ENCODE peak calls at places on chromosomes 13 and 19, in eight cellular contexts. One of them, this sample, is unnamed.
A peak's percentile ranks its signal among the peaks of the same experiment; 100 is the strongest.

GRCh38 chr13:113748862-113749451 is 10.1 kb upstream of the TMEM255B start:
- DNase-seq in hepatocyte: no peak
- DNase-seq in Peyer's patch: no peak
- DNase-seq in IMR-90: no peak
- DNase-seq in tibial nerve: no peak
- DNase-seq in ascending aorta: no peak
- DNase-seq in thyroid gland: no peak
- DNase-seq in esophagus squamous epithelium: no peak
- DNase-seq in this sample: no peak

GRCh38 chr19:43438291-43439162 is 23.8 kb downstream of the TEX101 start:
- DNase-seq in hepatocyte: peak; percentile 51
- DNase-seq in Peyer's patch: peak; percentile 20
- DNase-seq in IMR-90: peak; percentile 67
- DNase-seq in tibial nerve: no peak
- DNase-seq in ascending aorta: no peak
- DNase-seq in thyroid gland: no peak
- DNase-seq in esophagus squamous epithelium: no peak
- DNase-seq in this sample: no peak

GRCh38 chr19:16197188-16197621 is 506 bp upstream of the AP1M1 start:
- DNase-seq in hepatocyte: no peak
- DNase-seq in Peyer's patch: no peak
- DNase-seq in IMR-90: peak; percentile 92
- DNase-seq in tibial nerve: peak; percentile 30
- DNase-seq in ascending aorta: no peak
- DNase-seq in thyroid gland: no peak
- DNase-seq in esophagus squamous epithelium: no peak
- DNase-seq in this sample: no peak

GRCh38 chr13:38002596-38002995 is 133.0 kb upstream of the TRPC4 start:
- DNase-seq in hepatocyte: no peak
- DNase-seq in Peyer's patch: no peak
- DNase-seq in IMR-90: no peak
- DNase-seq in tibial nerve: no peak
- DNase-seq in ascending aorta: no peak
- DNase-seq in thyroid gland: no peak
- DNase-seq in esophagus squamous epithelium: no peak
- DNase-seq in this sample: no peak

GRCh38 chr13:28147489-28147888 is 9.1 kb downstream of the PAN3 start:
- DNase-seq in hepatocyte: no peak
- DNase-seq in Peyer's patch: no peak
- DNase-seq in IMR-90: peak; percentile 30
- DNase-seq in tibial nerve: no peak
- DNase-seq in ascending aorta: no peak
- DNase-seq in thyroid gland: no peak
- DNase-seq in esophagus squamous epithelium: no peak
- DNase-seq in this sample: no peak

GRCh38 chr19:8654591-8655339 is 24.3 kb downstream of the NFILZ start:
- DNase-seq in hepatocyte: peak; percentile 73
- DNase-seq in Peyer's patch: no peak
- DNase-seq in IMR-90: peak; percentile 27
- DNase-seq in tibial nerve: no peak
- DNase-seq in ascending aorta: no peak
- DNase-seq in thyroid gland: peak; percentile 35
- DNase-seq in esophagus squamous epithelium: no peak
- DNase-seq in this sample: peak; percentile 90

GRCh38 chr13:30355405-30355741 is 48.0 kb upstream of the KATNAL1 start:
- DNase-seq in hepatocyte: peak; percentile 37
- DNase-seq in Peyer's patch: peak; percentile 61
- DNase-seq in IMR-90: no peak
- DNase-seq in tibial nerve: no peak
- DNase-seq in ascending aorta: no peak
- DNase-seq in thyroid gland: no peak
- DNase-seq in esophagus squamous epithelium: no peak
- DNase-seq in this sample: peak; percentile 70

GRCh38 chr13:106373304-106373988 is 162.0 kb downstream of the EFNB2 start:
- DNase-seq in hepatocyte: no peak
- DNase-seq in Peyer's patch: no peak
- DNase-seq in IMR-90: no peak
- DNase-seq in tibial nerve: no peak
- DNase-seq in ascending aorta: no peak
- DNase-seq in thyroid gland: no peak
- DNase-seq in esophagus squamous epithelium: no peak
- DNase-seq in this sample: no peak

GRCh38 chr13:26222523-26223046 is 471 bp upstream of the RNF6 start:
- DNase-seq in hepatocyte: no peak
- DNase-seq in Peyer's patch: no peak
- DNase-seq in IMR-90: no peak
- DNase-seq in tibial nerve: no peak
- DNase-seq in ascending aorta: no peak
- DNase-seq in thyroid gland: no peak
- DNase-seq in esophagus squamous epithelium: no peak
- DNase-seq in this sample: no peak

GRCh38 chr19:45954132-45954531 is 19.5 kb downstream of the NOVA2 start:
- DNase-seq in hepatocyte: no peak
- DNase-seq in Peyer's patch: no peak
- DNase-seq in IMR-90: no peak
- DNase-seq in tibial nerve: no peak
- DNase-seq in ascending aorta: no peak
- DNase-seq in thyroid gland: no peak
- DNase-seq in esophagus squamous epithelium: no peak
- DNase-seq in this sample: no peak

GRCh38 chr13:77779461-77780272 is 82.2 kb downstream of the SLAIN1 start:
- DNase-seq in hepatocyte: peak; percentile 77
- DNase-seq in Peyer's patch: no peak
- DNase-seq in IMR-90: peak; percentile 74
- DNase-seq in tibial nerve: peak; percentile 66
- DNase-seq in ascending aorta: no peak
- DNase-seq in thyroid gland: peak; percentile 40
- DNase-seq in esophagus squamous epithelium: no peak
- DNase-seq in this sample: peak; percentile 60

GRCh38 chr19:17777840-17778620 is 16.9 kb upstream of the B3GNT3 start:
- DNase-seq in hepatocyte: peak; percentile 67
- DNase-seq in Peyer's patch: peak; percentile 62
- DNase-seq in IMR-90: peak; percentile 10
- DNase-seq in tibial nerve: peak; percentile 32
- DNase-seq in ascending aorta: no peak
- DNase-seq in thyroid gland: no peak
- DNase-seq in esophagus squamous epithelium: no peak
- DNase-seq in this sample: peak; percentile 99

GRCh38 chr13:89726690-89727435 is 1620.6 kb upstream of the MIR17HG start:
- DNase-seq in hepatocyte: no peak
- DNase-seq in Peyer's patch: no peak
- DNase-seq in IMR-90: peak; percentile 46
- DNase-seq in tibial nerve: no peak
- DNase-seq in ascending aorta: no peak
- DNase-seq in thyroid gland: no peak
- DNase-seq in esophagus squamous epithelium: no peak
- DNase-seq in this sample: no peak

GRCh38 chr19:9819590-9819898 is 665 bp upstream of the FBXL12 start:
- DNase-seq in hepatocyte: no peak
- DNase-seq in Peyer's patch: no peak
- DNase-seq in IMR-90: no peak
- DNase-seq in tibial nerve: no peak
- DNase-seq in ascending aorta: no peak
- DNase-seq in thyroid gland: no peak
- DNase-seq in esophagus squamous epithelium: no peak
- DNase-seq in this sample: no peak

GRCh38 chr13:100182894-100183490 is 94.1 kb downstream of the PCCA start:
- DNase-seq in hepatocyte: no peak
- DNase-seq in Peyer's patch: no peak
- DNase-seq in IMR-90: no peak
- DNase-seq in tibial nerve: no peak
- DNase-seq in ascending aorta: no peak
- DNase-seq in thyroid gland: no peak
- DNase-seq in esophagus squamous epithelium: no peak
- DNase-seq in this sample: no peak

GRCh38 chr13:112071011-112071901 is 4.3 kb downstream of the SOX1 start:
- DNase-seq in hepatocyte: no peak
- DNase-seq in Peyer's patch: no peak
- DNase-seq in IMR-90: no peak
- DNase-seq in tibial nerve: no peak
- DNase-seq in ascending aorta: no peak
- DNase-seq in thyroid gland: no peak
- DNase-seq in esophagus squamous epithelium: no peak
- DNase-seq in this sample: no peak

GRCh38 chr19:1027953-1028902 is 1.8 kb downstream of the CNN2 start:
- DNase-seq in hepatocyte: peak; percentile 93
- DNase-seq in Peyer's patch: peak; percentile 80
- DNase-seq in IMR-90: peak; percentile 95
- DNase-seq in tibial nerve: no peak
- DNase-seq in ascending aorta: peak; percentile 87
- DNase-seq in thyroid gland: peak; percentile 80
- DNase-seq in esophagus squamous epithelium: no peak
- DNase-seq in this sample: peak; percentile 92

GRCh38 chr19:11984986-11985385 is 20.1 kb downstream of the ZNF763 start:
- DNase-seq in hepatocyte: no peak
- DNase-seq in Peyer's patch: no peak
- DNase-seq in IMR-90: no peak
- DNase-seq in tibial nerve: no peak
- DNase-seq in ascending aorta: no peak
- DNase-seq in thyroid gland: no peak
- DNase-seq in esophagus squamous epithelium: no peak
- DNase-seq in this sample: peak; percentile 57

GRCh38 chr13:41941174-41941573 is 19.7 kb downstream of the VWA8 start:
- DNase-seq in hepatocyte: no peak
- DNase-seq in Peyer's patch: no peak
- DNase-seq in IMR-90: peak; percentile 17
- DNase-seq in tibial nerve: no peak
- DNase-seq in ascending aorta: no peak
- DNase-seq in thyroid gland: no peak
- DNase-seq in esophagus squamous epithelium: no peak
- DNase-seq in this sample: no peak

GRCh38 chr19:16064209-16064889 is 11.9 kb upstream of the TPM4 start:
- DNase-seq in hepatocyte: no peak
- DNase-seq in Peyer's patch: no peak
- DNase-seq in IMR-90: no peak
- DNase-seq in tibial nerve: no peak
- DNase-seq in ascending aorta: peak; percentile 66
- DNase-seq in thyroid gland: no peak
- DNase-seq in esophagus squamous epithelium: no peak
- DNase-seq in this sample: no peak

GRCh38 chr13:74111399-74111798 is 22.8 kb downstream of the KLF12 start:
- DNase-seq in hepatocyte: no peak
- DNase-seq in Peyer's patch: no peak
- DNase-seq in IMR-90: no peak
- DNase-seq in tibial nerve: no peak
- DNase-seq in ascending aorta: no peak
- DNase-seq in thyroid gland: no peak
- DNase-seq in esophagus squamous epithelium: no peak
- DNase-seq in this sample: no peak
- H3K9me3 ChIP-seq in hepatocyte: no peaks in the 10 kb centered on the region
- H3K9me3 ChIP-seq in Peyer's patch: no peaks in the 10 kb centered on the region
- H3K9me3 ChIP-seq in IMR-90: no peaks in the 10 kb centered on the region
- H3K9me3 ChIP-seq in tibial nerve: no peaks in the 10 kb centered on the region
- H3K9me3 ChIP-seq in ascending aorta: no peaks in the 10 kb centered on the region
- H3K9me3 ChIP-seq in thyroid gland: no peaks in the 10 kb centered on the region
- H3K9me3 ChIP-seq in esophagus squamous epithelium: no peaks in the 10 kb centered on the region
- H3K9me3 ChIP-seq in this sample: peaks cover 2% of the 10 kb centered on the region

GRCh38 chr19:42178791-42179500 is 38.5 kb downstream of the DEDD2 start:
- DNase-seq in hepatocyte: no peak
- DNase-seq in Peyer's patch: no peak
- DNase-seq in IMR-90: no peak
- DNase-seq in tibial nerve: no peak
- DNase-seq in ascending aorta: no peak
- DNase-seq in thyroid gland: no peak
- DNase-seq in esophagus squamous epithelium: no peak
- DNase-seq in this sample: peak; percentile 83
- TF ChIP-seq CTCF in hepatocyte: no peak
- TF ChIP-seq CTCF in Peyer's patch: peak; percentile 20
- TF ChIP-seq CTCF in IMR-90: no peak
- TF ChIP-seq CTCF in tibial nerve: peak; percentile 11
- TF ChIP-seq CTCF in ascending aorta: no peak
- TF ChIP-seq CTCF in thyroid gland: no peak
- TF ChIP-seq CTCF in esophagus squamous epithelium: no peak
- TF ChIP-seq CTCF in this sample: peak; percentile 76

DNA sequence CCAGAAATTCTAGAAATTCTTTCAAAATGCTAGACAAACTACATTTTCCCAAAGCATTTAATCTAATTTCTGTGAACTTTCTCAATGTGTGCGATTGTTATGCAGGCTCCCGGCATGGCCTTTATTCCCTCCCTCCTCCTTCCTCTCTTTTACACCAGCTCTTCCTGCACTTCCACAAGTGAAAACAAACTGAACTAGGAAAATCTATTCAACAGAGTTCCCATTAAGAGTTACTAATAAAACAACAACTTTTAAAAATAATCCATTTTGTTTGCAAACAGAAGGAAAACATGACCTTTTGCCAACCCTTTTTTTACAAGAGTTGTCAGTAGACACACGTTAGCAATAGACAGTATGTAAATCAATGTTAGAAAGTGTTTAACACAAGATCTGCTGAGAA is 98.2 kb downstream of the FOXO1 start:
- DNase-seq in hepatocyte: no peak
- DNase-seq in Peyer's patch: no peak
- DNase-seq in IMR-90: no peak
- DNase-seq in tibial nerve: no peak
- DNase-seq in ascending aorta: no peak
- DNase-seq in thyroid gland: no peak
- DNase-seq in esophagus squamous epithelium: no peak
- DNase-seq in this sample: no peak
- H3K9me3 ChIP-seq in hepatocyte: no peaks in the 10 kb centered on the region
- H3K9me3 ChIP-seq in Peyer's patch: no peaks in the 10 kb centered on the region
- H3K9me3 ChIP-seq in IMR-90: no peaks in the 10 kb centered on the region
- H3K9me3 ChIP-seq in tibial nerve: no peaks in the 10 kb centered on the region
- H3K9me3 ChIP-seq in ascending aorta: no peaks in the 10 kb centered on the region
- H3K9me3 ChIP-seq in thyroid gland: no peaks in the 10 kb centered on the region
- H3K9me3 ChIP-seq in esophagus squamous epithelium: no peaks in the 10 kb centered on the region
- H3K9me3 ChIP-seq in this sample: no peaks in the 10 kb centered on the region

GRCh38 chr13:44463759-44464158 is 90.1 kb downstream of the SERP2 start:
- DNase-seq in hepatocyte: no peak
- DNase-seq in Peyer's patch: no peak
- DNase-seq in IMR-90: no peak
- DNase-seq in tibial nerve: no peak
- DNase-seq in ascending aorta: no peak
- DNase-seq in thyroid gland: no peak
- DNase-seq in esophagus squamous epithelium: no peak
- DNase-seq in this sample: no peak

GRCh38 chr13:44470623-44471562 is 97.3 kb downstream of the SERP2 start:
- DNase-seq in hepatocyte: peak; percentile 41
- DNase-seq in Peyer's patch: no peak
- DNase-seq in IMR-90: peak; percentile 40
- DNase-seq in tibial nerve: no peak
- DNase-seq in ascending aorta: no peak
- DNase-seq in thyroid gland: no peak
- DNase-seq in esophagus squamous epithelium: no peak
- DNase-seq in this sample: no peak

GRCh38 chr13:44459674-44460073 is 86.0 kb downstream of the SERP2 start:
- DNase-seq in hepatocyte: no peak
- DNase-seq in Peyer's patch: no peak
- DNase-seq in IMR-90: no peak
- DNase-seq in tibial nerve: no peak
- DNase-seq in ascending aorta: no peak
- DNase-seq in thyroid gland: no peak
- DNase-seq in esophagus squamous epithelium: no peak
- DNase-seq in this sample: no peak

DNA sequence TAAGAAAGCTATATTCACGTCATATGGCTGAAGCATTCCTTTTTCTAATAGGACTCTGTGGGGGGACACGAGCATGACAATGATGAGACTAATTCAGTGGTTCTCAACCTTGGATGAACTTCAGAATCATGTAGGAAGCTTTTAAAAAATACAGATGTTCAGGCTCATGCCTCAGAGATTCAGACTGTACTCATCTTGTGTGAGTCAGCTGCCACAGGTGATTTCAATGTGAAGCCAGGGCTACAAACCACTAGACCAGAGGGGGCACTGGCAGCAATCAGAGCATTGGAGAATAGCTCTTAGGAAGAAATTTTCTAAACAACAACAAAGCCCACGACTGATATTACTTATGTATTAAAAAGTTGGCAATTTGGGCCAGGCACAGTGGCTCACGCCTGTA is 91.7 kb downstream of the SERP2 start:
- DNase-seq in hepatocyte: no peak
- DNase-seq in Peyer's patch: no peak
- DNase-seq in IMR-90: peak; percentile 55
- DNase-seq in tibial nerve: no peak
- DNase-seq in ascending aorta: no peak
- DNase-seq in thyroid gland: no peak
- DNase-seq in esophagus squamous epithelium: no peak
- DNase-seq in this sample: no peak
- TF ChIP-seq CTCF in hepatocyte: no peak
- TF ChIP-seq CTCF in Peyer's patch: no peak
- TF ChIP-seq CTCF in IMR-90: no peak
- TF ChIP-seq CTCF in tibial nerve: no peak
- TF ChIP-seq CTCF in ascending aorta: no peak
- TF ChIP-seq CTCF in thyroid gland: no peak
- TF ChIP-seq CTCF in esophagus squamous epithelium: no peak
- TF ChIP-seq CTCF in this sample: peak; percentile 19